ENCODE peak calls at places on chromosomes 5 and 9, in six cellular contexts. H is DMS 273 treated with DMSO at 0.1 percent for 48 hours; F is ureter; D is activated naive CD8-positive, alpha-beta T cell treated with anti-CD3 and anti-CD28 coated beads for 36 hours; U is left ventricle myocardium inferior; K is GM20000. A is an unnamed sample.

GRCh38 chr9:91843623-91844111 is 106.4 kb downstream of the ROR2 start:
- DNase-seq in H (no peak), F (no peak), D (no peak), U (peak), K (no peak), A (no peak)

GRCh38 chr5:84383296-84383815 is 1.3 kb downstream of the EDIL3 start:
- DNase-seq in H (no peak), F (no peak), D (no peak), U (no peak), K (peak), A (no peak)

GRCh38 chr9:80701061-80701460 is 988.3 kb downstream of the TLE1 start:
- DNase-seq in H (no peak), F (no peak), D (no peak), U (no peak), K (no peak), A (no peak)

GRCh38 chr5:179111267-179112207 is 51.4 kb downstream of the ZNF354C start:
- DNase-seq in H (no peak), F (no peak), D (no peak), U (no peak), K (peak), A (no peak)

GRCh38 chr5:107248065-107248695 is 422.6 kb downstream of the EFNA5 start:
- DNase-seq in H (no peak), F (peak), D (peak), U (peak), K (peak), A (peak)

GRCh38 chr5:174736351-174736721 is 12.0 kb downstream of the MSX2 start:
- DNase-seq in H (no peak), F (no peak), D (no peak), U (no peak), K (no peak), A (no peak)

GRCh38 chr5:83025690-83026472 is 51.3 kb downstream of the TMEM167A start:
- DNase-seq in H (no peak), F (no peak), D (no peak), U (no peak), K (no peak), A (no peak)

GRCh38 chr5:78612227-78613150 is 36.1 kb downstream of the LHFPL2 start:
- DNase-seq in H (no peak), F (no peak), D (no peak), U (no peak), K (no peak), A (no peak)

GRCh38 chr9:135526730-135527571 is 5.7 kb downstream of the LCN1 start:
- DNase-seq in H (no peak), F (peak), D (no peak), U (no peak), K (no peak), A (peak)

GRCh38 chr5:147400836-147401235 is 109.0 kb downstream of the DPYSL3 start:
- DNase-seq in H (no peak), F (no peak), D (no peak), U (no peak), K (no peak), A (no peak)

GRCh38 chr9:134495881-134496412 is 145.7 kb upstream of the COL5A1 start:
- DNase-seq in H (no peak), F (no peak), D (no peak), U (no peak), K (no peak), A (no peak)

GRCh38 chr9:69981686-69982450 is 61.8 kb upstream of the MAMDC2 start:
- DNase-seq in H (no peak), F (no peak), D (no peak), U (no peak), K (no peak), A (no peak)

GRCh38 chr9:34145165-34145564 is 18.7 kb upstream of the DCAF12 start:
- DNase-seq in H (no peak), F (no peak), D (no peak), U (no peak), K (no peak), A (no peak)

GRCh38 chr9:21579209-21579608 is 97.1 kb upstream of the IFNE start:
- DNase-seq in H (no peak), F (no peak), D (peak), U (no peak), K (no peak), A (no peak)

GRCh38 chr5:141654298-141654697 is 3.1 kb upstream of the FCHSD1 start:
- DNase-seq in H (no peak), F (no peak), D (no peak), U (no peak), K (no peak), A (no peak)

GRCh38 chr9:22037954-22038690 is 29.0 kb upstream of the CDKN2B start:
- DNase-seq in H (peak), F (no peak), D (no peak), U (no peak), K (peak), A (no peak)

GRCh38 chr9:131481441-131482342 is 21.0 kb upstream of the POMT1 start:
- DNase-seq in H (no peak), F (no peak), D (no peak), U (no peak), K (no peak), A (peak)

GRCh38 chr5:173712609-173713176 is 96.2 kb upstream of the BOD1 start:
- DNase-seq in H (no peak), F (no peak), D (no peak), U (no peak), K (no peak), A (no peak)

A was measured in right lobe of liver.